ENCODE peak calls at places on chromosomes 3 and 15, in four cellular contexts. J is IMR-90, S is left ventricle myocardium inferior, A is heart right ventricle. W is an unnamed sample. For H3K9me3, the result is how much of the 10 kb centered on the place peaks cover.

GRCh38 chr3:106217745-106218144 is 348.9 kb upstream of the CBLB start:
- DNase-seq in J (no peak), S (no peak), A (no peak), W (no peak)

GRCh38 chr3:45509038-45509767 is 85.3 kb upstream of the LIMD1 start:
- DNase-seq in J (peak), S (no peak), A (no peak), W (no peak)

GRCh38 chr15:45200799-45201556 is 13.2 kb upstream of the SHF start:
- DNase-seq in J (peak), S (peak), A (peak), W (peak)

GRCh38 chr15:45129651-45130129 is at the start of the genes DUOX1 and DUOXA1:
- DNase-seq in J (no peak), S (peak), A (no peak), W (no peak)

GRCh38 chr3:154850921-154851320 is 229.2 kb upstream of the MME start:
- DNase-seq in J (no peak), S (no peak), A (no peak), W (no peak)

GRCh38 chr15:31228980-31229826 is 97.4 kb upstream of the KLF13 start:
- DNase-seq in J (no peak), S (no peak), A (no peak), W (no peak)

GRCh38 chr15:39628131-39628482 is 47.2 kb downstream of the THBS1 start:
- DNase-seq in J (no peak), S (no peak), A (peak), W (no peak)

GRCh38 chr3:33054100-33055097 is 42.5 kb downstream of the GLB1 start:
- DNase-seq in J (no peak), S (no peak), A (no peak), W (no peak)

GRCh38 chr3:55690746-55691540 is 203.8 kb upstream of the WNT5A start:
- DNase-seq in J (no peak), S (no peak), A (no peak), W (no peak)

GRCh38 chr3:64748244-64748894 is 60.6 kb upstream of the ADAMTS9 start:
- DNase-seq in J (no peak), S (no peak), A (no peak), W (no peak)

GRCh38 chr15:78993931-78994530 is 49.2 kb upstream of the CTSH start:
- DNase-seq in J (no peak), S (no peak), A (no peak), W (no peak)

GRCh38 chr15:85407421-85408269 is 27.2 kb downstream of the AKAP13 start:
- DNase-seq in J (peak), S (no peak), A (no peak), W (no peak)

GRCh38 chr15:25060472-25060803 is 105.7 kb downstream of the SNRPN start:
- DNase-seq in J (no peak), S (no peak), A (no peak), W (no peak)
- H3K9me3 ChIP-seq in J (half or more), S (half or more), A (half or more), W (half or more)

GRCh38 chr3:41717591-41718093 is 244.3 kb downstream of the ULK4 start:
- DNase-seq in J (no peak), S (no peak), A (no peak), W (no peak)

GRCh38 chr3:41716391-41716910 is 245.5 kb downstream of the ULK4 start:
- DNase-seq in J (peak), S (no peak), A (no peak), W (no peak)

GRCh38 chr3:41711656-41712055 is 250.2 kb downstream of the ULK4 start:
- DNase-seq in J (peak), S (no peak), A (no peak), W (no peak)

GRCh38 chr3:41710646-41711388 is 251.1 kb downstream of the ULK4 start:
- DNase-seq in J (peak), S (no peak), A (no peak), W (no peak)

DNA sequence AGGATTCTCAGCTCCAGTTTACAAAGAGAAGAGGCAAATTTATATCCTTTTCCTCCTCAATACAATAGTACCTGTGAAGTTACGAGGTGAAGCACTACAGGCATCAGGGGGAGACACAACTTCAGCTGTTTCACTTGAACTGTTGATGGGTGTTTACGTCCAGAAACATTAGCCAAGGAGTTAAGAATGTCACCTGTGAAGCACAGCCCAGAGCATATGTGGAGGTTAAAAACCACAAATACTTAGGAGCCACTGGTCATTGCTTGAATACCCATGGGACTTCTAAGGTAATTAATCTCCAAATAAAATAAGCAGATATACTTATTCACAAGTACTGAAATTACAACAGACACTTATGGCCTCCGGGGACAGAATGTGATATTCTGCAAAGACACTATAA is 246.5 kb downstream of the ULK4 start:
- DNase-seq in J (no peak), S (no peak), A (no peak), W (no peak)
- TF ChIP-seq CTCF in J (no peak), S (no peak), A (no peak), W (no peak)

GRCh38 chr3:126472277-126473006 is 3.2 kb downstream of the ZXDC start:
- DNase-seq in J (peak), S (peak), A (no peak), W (peak)
- H3K27ac ChIP-seq in J (no peak), S (no peak), A (no peak), W (peak)

GRCh38 chr15:25185791-25186190 is 231.0 kb downstream of the SNRPN start:
- DNase-seq in J (no peak), S (no peak), A (no peak), W (no peak)

GRCh38 chr15:25188051-25188450 is 233.3 kb downstream of the SNRPN start:
- DNase-seq in J (no peak), S (no peak), A (no peak), W (no peak)

GRCh38 chr15:25186411-25186810 is 231.6 kb downstream of the SNRPN start:
- DNase-seq in J (no peak), S (no peak), A (no peak), W (no peak)

GRCh38 chr15:25188551-25189101 is 233.8 kb downstream of the SNRPN start:
- DNase-seq in J (no peak), S (no peak), A (no peak), W (no peak)

GRCh38 chr15:25186906-25187645 is 232.3 kb downstream of the SNRPN start:
- DNase-seq in J (no peak), S (no peak), A (no peak), W (no peak)
- H3K9me3 ChIP-seq in J (half or more), S (half or more), A (under half), W (under half)

W was measured in right atrium auricular region.